ENCODE peak calls at places on chromosomes 13 and 19, in five cellular contexts. C is Daoy, E is kidney tubule cell, Q is glutamatergic neuron, V is C1 segment of cervical spinal cord. B is an unnamed sample.

GRCh38 chr13:34011552-34012085 is 193.7 kb downstream of the RFC3 start:
- DNase-seq in C (no peak), E (no peak), Q (no peak), V (no peak), B (no peak)

GRCh38 chr19:1090731-1091543 is 4.2 kb downstream of the POLR2E start:
- DNase-seq in Q (no peak), E (no peak), V (no peak), C (no peak), B (no peak)

GRCh38 chr19:29093553-29093908 is 119.4 kb downstream of the UQCRFS1 start:
- DNase-seq in V (no peak), E (no peak), C (no peak), Q (no peak), B (no peak)

GRCh38 chr19:18865973-18866799 is 29.8 kb downstream of the CERS1 start:
- DNase-seq in C (peak), V (peak), Q (peak), E (peak), B (no peak)

GRCh38 chr13:30851697-30852096 is 54.4 kb upstream of the MEDAG start:
- DNase-seq in E (no peak), V (no peak), C (no peak), Q (no peak), B (no peak)

GRCh38 chr13:105465745-105466144 is 1069.7 kb downstream of the EFNB2 start:
- DNase-seq in C (no peak), V (no peak), E (no peak), Q (no peak), B (no peak)

GRCh38 chr19:6097911-6098310 is 12.4 kb downstream of the RFX2 start:
- DNase-seq in C (no peak), Q (no peak), V (no peak), E (no peak), B (no peak)

GRCh38 chr13:106286811-106287210 is 248.7 kb downstream of the EFNB2 start:
- DNase-seq in C (no peak), Q (no peak), V (no peak), E (no peak), B (no peak)

GRCh38 chr13:50284540-50284939 is 269.3 kb downstream of the KCNRG start:
- DNase-seq in E (no peak), V (no peak), C (no peak), Q (no peak), B (no peak)